ENCODE peak calls at places on chromosome 4, in nine cellular contexts. Y, A, S, H, R, X, C, P and W are unnamed samples.
A peak's percentile ranks its signal among the peaks of the same experiment; 100 is the strongest.

GRCh38 chr4:119671205-119671604 is 42.6 kb upstream of the PDE5A start:
- DNase-seq in X (no peak), A (no peak), S (no peak), R (no peak), H (no peak), P (no peak), Y (no peak), C (no peak), W (no peak)

GRCh38 chr4:47933798-47934197 is 19.4 kb upstream of the NFXL1 start:
- DNase-seq in A (peak; percentile 72), Y (no peak), P (no peak), X (no peak), S (no peak), H (peak; percentile 39), R (no peak), C (peak; percentile 51), W (peak; percentile 19)

GRCh38 chr4:56655627-56656345 is 25.3 kb downstream of the HOPX start:
- DNase-seq in Y (peak; percentile 16), H (peak; percentile 36), P (peak; percentile 30), S (no peak), R (no peak), C (no peak), X (no peak), A (no peak), W (no peak)

GRCh38 chr4:72631296-72631695 is 62.3 kb upstream of the ADAMTS3 start:
- DNase-seq in X (peak; percentile 9), C (peak; percentile 72), Y (no peak), A (peak; percentile 73), P (no peak), H (no peak), R (no peak), S (no peak), W (peak; percentile 8)

GRCh38 chr4:1402021-1402515 is 4.2 kb downstream of the NKX1-1 start:
- DNase-seq in C (no peak), X (no peak), Y (no peak), R (peak; percentile 45), H (no peak), A (no peak), S (peak; percentile 54), P (no peak), W (no peak)

GRCh38 chr4:86543560-86544312 is 50.4 kb upstream of the PTPN13 start:
- DNase-seq in X (no peak), P (no peak), Y (no peak), A (peak; percentile 54), R (no peak), C (peak; percentile 34), H (no peak), S (no peak), W (no peak)

GRCh38 chr4:100098011-100098545 is 92.2 kb downstream of the DDIT4L start:
- DNase-seq in P (no peak), X (no peak), C (no peak), R (no peak), H (no peak), A (no peak), S (no peak), Y (no peak), W (no peak)

GRCh38 chr4:24655971-24656370 is 71.6 kb upstream of the DHX15 start:
- DNase-seq in H (no peak), X (no peak), C (no peak), R (no peak), A (peak; percentile 21), S (no peak), Y (no peak), P (no peak), W (no peak)

DNA sequence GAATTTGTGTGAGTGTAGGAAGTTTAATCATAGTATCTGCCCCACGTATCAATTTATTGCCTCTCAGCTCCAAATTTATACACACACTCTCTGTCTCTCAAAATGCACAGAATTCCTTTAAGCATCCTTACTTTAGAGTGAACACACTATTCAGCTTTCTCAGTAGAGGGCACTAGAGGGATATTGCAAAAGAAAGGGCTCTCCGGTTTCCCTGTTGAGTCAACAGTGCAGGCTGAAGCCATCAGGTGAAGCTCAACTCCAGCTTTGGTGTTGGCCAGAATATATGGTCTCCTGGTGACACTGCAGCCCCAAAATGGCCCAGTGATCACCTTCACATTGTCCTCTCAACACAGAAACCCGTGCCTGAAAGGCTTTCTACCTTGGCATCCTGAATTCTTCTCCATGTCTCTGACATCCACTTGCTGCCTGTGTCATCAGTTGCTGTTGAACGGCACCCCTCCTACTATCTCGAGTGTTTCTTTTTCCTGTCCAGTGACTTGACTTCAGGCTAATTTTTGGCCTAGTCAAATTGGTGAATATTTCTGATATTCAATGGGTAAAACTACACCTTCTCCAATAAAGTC is 670.5 kb downstream of the GABRG1 start:
- DNase-seq in S (no peak), Y (no peak), P (no peak), C (peak; percentile 1), X (no peak), A (peak; percentile 37), H (peak; percentile 22), R (no peak), W (no peak)
- TF ChIP-seq CTCF in S (peak; percentile 40), Y (peak; percentile 74), P (no peak), C (peak; percentile 41), X (no peak), A (peak; percentile 57), H (peak; percentile 42), R (peak; percentile 19), W (no peak)

GRCh38 chr4:154545689-154546088 is 4.5 kb downstream of the PLRG1 start:
- DNase-seq in C (no peak), H (no peak), P (no peak), Y (no peak), X (no peak), S (no peak), A (no peak), R (no peak), W (no peak)
- TF ChIP-seq CTCF in C (no peak), H (no peak), P (no peak), Y (peak; percentile 32), X (no peak), S (no peak), A (no peak), R (no peak), W (no peak)

DNA sequence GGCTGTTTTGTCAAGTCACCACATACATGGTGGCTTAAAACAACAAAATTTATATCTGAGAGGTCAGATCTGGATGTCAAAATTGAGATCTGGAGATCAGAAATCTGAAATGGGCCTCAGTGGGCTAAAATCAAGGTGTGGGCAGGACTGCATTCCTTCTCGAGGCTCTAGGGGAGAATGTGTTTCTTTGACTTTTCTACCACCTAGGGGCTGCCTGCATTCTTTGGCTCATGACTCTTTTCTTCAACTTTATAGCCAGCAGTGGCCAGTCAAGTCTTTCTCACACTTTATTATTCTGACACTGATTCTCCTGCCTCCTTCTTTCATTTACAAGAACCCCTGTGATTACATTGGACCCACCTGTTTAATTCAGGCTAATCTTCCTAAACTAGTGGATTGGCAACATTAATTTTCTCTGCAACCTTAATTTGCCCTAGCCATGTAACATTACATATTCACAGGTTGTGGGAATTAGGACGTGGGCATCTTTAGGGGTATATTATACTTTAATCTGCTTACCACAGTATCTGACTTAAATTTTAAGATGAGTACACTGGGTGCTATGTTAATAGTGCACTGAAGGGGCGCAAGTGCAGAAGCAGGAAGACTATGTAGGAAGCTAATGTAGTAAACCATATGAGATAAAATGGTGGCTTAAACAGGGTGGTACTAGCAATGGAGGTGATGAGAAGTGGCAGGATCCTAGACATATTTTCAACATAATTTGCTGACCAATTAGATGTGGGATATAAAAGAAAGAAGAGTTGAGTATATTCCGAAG is 188.0 kb downstream of the SLC4A4 start:
- DNase-seq in R (no peak), A (no peak), S (no peak), P (no peak), Y (no peak), H (no peak), C (no peak), X (no peak), W (no peak)
- TF ChIP-seq CTCF in R (no peak), A (no peak), S (no peak), P (no peak), Y (peak; percentile 38), H (no peak), C (peak; percentile 10), X (no peak), W (no peak)

DNA sequence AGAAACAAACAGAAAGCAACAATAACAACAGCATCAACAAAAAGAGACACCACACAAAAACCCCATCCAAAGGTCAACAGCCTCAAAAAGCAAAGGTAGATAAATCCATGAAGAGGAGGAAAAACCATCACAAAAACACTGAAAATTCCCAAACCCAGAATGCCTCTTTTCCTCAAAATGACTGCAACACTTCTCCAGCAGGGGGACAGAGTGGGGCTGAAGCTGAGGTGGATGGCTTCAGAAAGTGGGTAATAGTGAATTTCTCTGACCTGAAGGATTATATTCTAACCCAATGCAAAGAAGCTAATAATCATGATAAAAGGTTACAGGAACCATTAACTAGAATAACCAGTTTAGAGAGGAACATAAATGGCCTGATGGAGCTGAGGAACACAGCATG is 888.2 kb downstream of the RAB28 start:
- DNase-seq in X (no peak), P (no peak), H (no peak), R (no peak), Y (no peak), A (no peak), S (no peak), C (no peak), W (no peak)
- TF ChIP-seq CTCF in X (no peak), P (peak; percentile 53), H (no peak), R (no peak), Y (peak; percentile 40), A (peak; percentile 29), S (no peak), C (no peak), W (no peak)

GRCh38 chr4:55008166-55009056 is 117.0 kb downstream of the KDR start:
- DNase-seq in S (peak; percentile 62), P (no peak), A (peak; percentile 42), R (no peak), C (no peak), Y (no peak), X (no peak), H (peak; percentile 22), W (no peak)
- TF ChIP-seq CTCF in S (peak; percentile 36), P (peak; percentile 62), A (peak; percentile 51), R (no peak), C (peak; percentile 51), Y (peak; percentile 15), X (no peak), H (no peak), W (peak; percentile 38)

GRCh38 chr4:128287871-128288688 is 467 bp upstream of the PGRMC2 start:
- DNase-seq in R (peak; percentile 99), X (peak; percentile 97), Y (peak; percentile 97), P (peak; percentile 98), C (peak; percentile 100), S (peak; percentile 100), A (peak; percentile 100), H (peak; percentile 98), W (peak; percentile 99)
- TF ChIP-seq CTCF in R (peak; percentile 65), X (peak; percentile 40), Y (peak; percentile 56), P (no peak), C (peak; percentile 25), S (peak; percentile 27), A (peak; percentile 14), H (no peak), W (no peak)

GRCh38 chr4:74536557-74536956 is 91.6 kb downstream of the AREG start:
- DNase-seq in X (no peak), S (no peak), A (peak; percentile 56), R (no peak), P (no peak), C (no peak), Y (no peak), H (no peak), W (no peak)
- TF ChIP-seq CTCF in X (no peak), S (peak; percentile 12), A (peak; percentile 42), R (no peak), P (peak; percentile 17), C (peak; percentile 29), Y (peak; percentile 42), H (no peak), W (no peak)